ENCODE peak calls at places on chromosomes 2 and 18, in four cellular contexts. W, T, N and P are unnamed samples.

GRCh38 chr2:25234756-25235155 is 66.4 kb upstream of the POMC start:
- DNase-seq in W (no peak), T (no peak), N (no peak), P (peak; percentile 16)

GRCh38 chr2:15943914-15944313 is 3.6 kb downstream of the MYCN start:
- DNase-seq in W (no peak), T (peak; percentile 40), N (no peak), P (peak; percentile 37)

GRCh38 chr2:162075689-162076132 is 1.7 kb upstream of the DPP4 start:
- DNase-seq in W (peak; percentile 74), T (peak; percentile 42), N (peak; percentile 42), P (peak; percentile 89)

GRCh38 chr2:241612156-241613017 is 24.6 kb downstream of the THAP4 start:
- DNase-seq in W (peak; percentile 33), T (no peak), N (peak; percentile 38), P (no peak)

GRCh38 chr2:70685771-70686171 is 82.2 kb downstream of the ADD2 start:
- DNase-seq in W (no peak), T (no peak), N (peak; percentile 15), P (peak; percentile 17)

GRCh38 chr2:220963930-220964329 is 608.2 kb downstream of the EPHA4 start:
- DNase-seq in W (no peak), T (no peak), N (no peak), P (no peak)

GRCh38 chr2:199464614-199465352 is 7.0 kb upstream of the SATB2 start:
- DNase-seq in W (no peak), T (no peak), N (no peak), P (no peak)

GRCh38 chr2:82781516-82781915 is 1677.6 kb downstream of the SUCLG1 start:
- DNase-seq in W (no peak), T (no peak), N (no peak), P (no peak)

GRCh38 chr18:31450409-31450808 is 2.9 kb downstream of the DSG3 start:
- DNase-seq in W (no peak), T (no peak), N (no peak), P (no peak)

GRCh38 chr2:79619442-79619841 is 106.6 kb downstream of the CTNNA2 start:
- DNase-seq in W (no peak), T (no peak), N (no peak), P (no peak)

GRCh38 chr2:2799151-2799697 is 468.1 kb upstream of the MYT1L start:
- DNase-seq in W (no peak), T (no peak), N (no peak), P (no peak)

GRCh38 chr2:219408101-219409030 is 9.8 kb upstream of the DES start:
- DNase-seq in W (no peak), T (no peak), N (peak; percentile 50), P (no peak)

GRCh38 chr2:224347181-224348051 is 54.5 kb downstream of the FAM124B start:
- DNase-seq in W (peak; percentile 33), T (peak; percentile 8), N (peak; percentile 47), P (no peak)

GRCh38 chr2:29821591-29821990 is 99.8 kb downstream of the ALK start:
- DNase-seq in W (no peak), T (no peak), N (no peak), P (no peak)

GRCh38 chr2:115071534-115071933 is 629.1 kb downstream of the DPP10 start:
- DNase-seq in W (no peak), T (no peak), N (no peak), P (no peak)

GRCh38 chr2:228657807-228658402 is 476.4 kb upstream of the SPHKAP start:
- DNase-seq in W (peak; percentile 35), T (peak; percentile 56), N (peak; percentile 63), P (peak; percentile 49)

GRCh38 chr2:67839242-67839641 is 223.6 kb downstream of the C1D start:
- DNase-seq in W (no peak), T (no peak), N (peak; percentile 63), P (no peak)

GRCh38 chr2:227052879-227053278 is 111.1 kb downstream of the COL4A4 start:
- DNase-seq in W (no peak), T (no peak), N (no peak), P (no peak)

GRCh38 chr2:219782999-219783398 is 155.6 kb downstream of the SLC4A3 start:
- DNase-seq in W (no peak), T (no peak), N (peak; percentile 2), P (no peak)

GRCh38 chr2:113183703-113184102 is 9.9 kb downstream of the PSD4 start:
- DNase-seq in W (no peak), T (no peak), N (no peak), P (no peak)

GRCh38 chr18:59885579-59886163 is 14.1 kb upstream of the PMAIP1 start:
- DNase-seq in W (peak; percentile 70), T (peak; percentile 83), N (peak; percentile 91), P (peak; percentile 90)

GRCh38 chr2:233105156-233105895 is 45.2 kb downstream of the INPP5D start:
- DNase-seq in W (no peak), T (no peak), N (no peak), P (no peak)

GRCh38 chr2:873651-874580 is 76.7 kb upstream of the SNTG2 start:
- DNase-seq in W (no peak), T (peak; percentile 51), N (no peak), P (no peak)

GRCh38 chr2:71779306-71779855 is 326.0 kb downstream of the DYSF start:
- DNase-seq in W (no peak), T (no peak), N (peak; percentile 39), P (peak; percentile 66)

GRCh38 chr18:76894947-76895346 is 72.6 kb downstream of the ZNF236 start:
- DNase-seq in W (no peak), T (no peak), N (no peak), P (no peak)

GRCh38 chr18:22233271-22233670 is 63.9 kb downstream of the GATA6 start:
- DNase-seq in W (no peak), T (no peak), N (no peak), P (no peak)

GRCh38 chr2:56505885-56506284 is 322.1 kb downstream of the CCDC85A start:
- DNase-seq in W (no peak), T (no peak), N (no peak), P (no peak)

GRCh38 chr2:167857406-167857805 is 390.0 kb downstream of the STK39 start:
- DNase-seq in W (no peak), T (no peak), N (no peak), P (no peak)

GRCh38 chr18:56815926-56816325 is 164.8 kb downstream of the WDR7 start:
- DNase-seq in W (no peak), T (no peak), N (peak; percentile 58), P (peak; percentile 75)

GRCh38 chr2:66575625-66576371 is 140.9 kb downstream of the MEIS1 start:
- DNase-seq in W (peak; percentile 55), T (no peak), N (peak; percentile 60), P (peak; percentile 16)

GRCh38 chr2:38263293-38263692 is 113.8 kb downstream of the ATL2 start:
- DNase-seq in W (no peak), T (no peak), N (no peak), P (no peak)

GRCh38 chr2:241774419-241775222 is 2.0 kb upstream of the GAL3ST2 start:
- DNase-seq in W (peak; percentile 90), T (no peak), N (peak; percentile 76), P (peak; percentile 80)

GRCh38 chr2:61328707-61329251 is 142.1 kb downstream of the USP34 start:
- DNase-seq in W (no peak), T (peak; percentile 5), N (peak; percentile 82), P (peak; percentile 23)